ENCODE peak calls at places on chromosomes 13 and 19, in five cellular contexts. One of them, this sample, is unnamed.

GRCh38 chr19:13149628-13150186 is 468 bp downstream of the STX10 start:
- DNase-seq in K562: no peak
- DNase-seq in ELR: peak; percentile 76
- DNase-seq in stimulated activated CD4-positive, alpha-beta T cell treated with anti-CD3 and anti-CD28 coated beads, TNF-alpha, amount 100 ng/mL, for 4 hours: no peak
- DNase-seq in dermis blood vessel endothelial cell: peak; percentile 77
- DNase-seq in this sample: no peak

GRCh38 chr13:41587490-41587889 is 130.1 kb downstream of the RGCC start:
- DNase-seq in dermis blood vessel endothelial cell: no peak
- DNase-seq in stimulated activated CD4-positive, alpha-beta T cell treated with anti-CD3 and anti-CD28 coated beads, TNF-alpha, amount 100 ng/mL, for 4 hours: peak; percentile 16
- DNase-seq in K562: no peak
- DNase-seq in ELR: no peak
- DNase-seq in this sample: no peak

GRCh38 chr19:16118489-16119033 is 6.9 kb downstream of the RAB8A start:
- DNase-seq in K562: no peak
- DNase-seq in ELR: no peak
- DNase-seq in stimulated activated CD4-positive, alpha-beta T cell treated with anti-CD3 and anti-CD28 coated beads, TNF-alpha, amount 100 ng/mL, for 4 hours: no peak
- DNase-seq in dermis blood vessel endothelial cell: no peak
- DNase-seq in this sample: peak; percentile 79

GRCh38 chr13:21973437-21974125 is 302.7 kb downstream of the FGF9 start:
- DNase-seq in K562: no peak
- DNase-seq in dermis blood vessel endothelial cell: no peak
- DNase-seq in stimulated activated CD4-positive, alpha-beta T cell treated with anti-CD3 and anti-CD28 coated beads, TNF-alpha, amount 100 ng/mL, for 4 hours: no peak
- DNase-seq in ELR: no peak
- DNase-seq in this sample: no peak

GRCh38 chr19:43524922-43525835 is 1.8 kb downstream of the ETHE1 start:
- DNase-seq in K562: no peak
- DNase-seq in stimulated activated CD4-positive, alpha-beta T cell treated with anti-CD3 and anti-CD28 coated beads, TNF-alpha, amount 100 ng/mL, for 4 hours: peak; percentile 20
- DNase-seq in ELR: peak; percentile 68
- DNase-seq in dermis blood vessel endothelial cell: peak; percentile 58
- DNase-seq in this sample: peak; percentile 87

GRCh38 chr13:77874406-77874805 is 44.2 kb downstream of the EDNRB start:
- DNase-seq in stimulated activated CD4-positive, alpha-beta T cell treated with anti-CD3 and anti-CD28 coated beads, TNF-alpha, amount 100 ng/mL, for 4 hours: no peak
- DNase-seq in K562: no peak
- DNase-seq in ELR: peak; percentile 35
- DNase-seq in dermis blood vessel endothelial cell: peak; percentile 58
- DNase-seq in this sample: no peak

GRCh38 chr19:39842693-39843435 is 3.3 kb downstream of the FBL start:
- DNase-seq in dermis blood vessel endothelial cell: no peak
- DNase-seq in stimulated activated CD4-positive, alpha-beta T cell treated with anti-CD3 and anti-CD28 coated beads, TNF-alpha, amount 100 ng/mL, for 4 hours: no peak
- DNase-seq in ELR: no peak
- DNase-seq in K562: no peak
- DNase-seq in this sample: no peak

GRCh38 chr19:10189631-10190425 is 4.9 kb downstream of the DNMT1 start:
- DNase-seq in dermis blood vessel endothelial cell: no peak
- DNase-seq in K562: no peak
- DNase-seq in ELR: peak; percentile 42
- DNase-seq in stimulated activated CD4-positive, alpha-beta T cell treated with anti-CD3 and anti-CD28 coated beads, TNF-alpha, amount 100 ng/mL, for 4 hours: no peak
- DNase-seq in this sample: no peak

GRCh38 chr19:58117841-58118575 is 20.0 kb upstream of the ZSCAN18 start:
- DNase-seq in K562: no peak
- DNase-seq in dermis blood vessel endothelial cell: no peak
- DNase-seq in ELR: no peak
- DNase-seq in stimulated activated CD4-positive, alpha-beta T cell treated with anti-CD3 and anti-CD28 coated beads, TNF-alpha, amount 100 ng/mL, for 4 hours: no peak
- DNase-seq in this sample: no peak

GRCh38 chr19:34366670-34367423 is 1.9 kb downstream of the GPI start:
- DNase-seq in K562: peak; percentile 18
- DNase-seq in ELR: no peak
- DNase-seq in dermis blood vessel endothelial cell: no peak
- DNase-seq in stimulated activated CD4-positive, alpha-beta T cell treated with anti-CD3 and anti-CD28 coated beads, TNF-alpha, amount 100 ng/mL, for 4 hours: no peak
- DNase-seq in this sample: no peak

GRCh38 chr19:48654299-48655059 is 8.5 kb upstream of the CA11 start:
- DNase-seq in K562: no peak
- DNase-seq in stimulated activated CD4-positive, alpha-beta T cell treated with anti-CD3 and anti-CD28 coated beads, TNF-alpha, amount 100 ng/mL, for 4 hours: no peak
- DNase-seq in ELR: no peak
- DNase-seq in dermis blood vessel endothelial cell: no peak
- DNase-seq in this sample: peak; percentile 52

This sample was measured in mucosa of descending colon.